ENCODE peak calls at places on chromosomes 5 and 9, in seven cellular contexts. D is KG1, T is NCI-H1092, U is RWPE1, M is OCI-LY7, R is posterior cingulate gyrus, S is HFFc6. L is an unnamed sample.
A peak's percentile ranks its signal among the peaks of the same experiment; 100 is the strongest.

GRCh38 chr5:59535561-59535960 is 358.0 kb downstream of the PDE4D start:
- DNase-seq in D (no peak), T (no peak), U (no peak), M (no peak), R (no peak), S (no peak), L (no peak)

GRCh38 chr9:34049630-34050384 is 1.1 kb upstream of the UBAP2 start:
- DNase-seq in D (no peak), T (no peak), U (no peak), M (no peak), R (no peak), S (no peak), L (peak; percentile 94)

GRCh38 chr5:146334074-146334533 is 4.5 kb upstream of the POU4F3 start:
- DNase-seq in D (no peak), T (no peak), U (no peak), M (no peak), R (no peak), S (no peak), L (no peak)

GRCh38 chr9:116075191-116075590 is 78.4 kb upstream of the PAPPA start:
- DNase-seq in D (no peak), T (no peak), U (peak; percentile 48), M (no peak), R (no peak), S (peak; percentile 64), L (no peak)

GRCh38 chr5:39164016-39164415 is 55.3 kb downstream of the FYB1 start:
- DNase-seq in D (no peak), T (no peak), U (no peak), M (no peak), R (no peak), S (no peak), L (no peak)

GRCh38 chr9:15724006-15724405 is 171.2 kb downstream of the CCDC171 start:
- DNase-seq in D (no peak), T (no peak), U (no peak), M (no peak), R (no peak), S (no peak), L (peak; percentile 10)

GRCh38 chr5:6456766-6457370 is 8.2 kb downstream of the UBE2QL1 start:
- DNase-seq in D (no peak), T (no peak), U (no peak), M (no peak), R (no peak), S (no peak), L (no peak)

GRCh38 chr9:130239741-130240241 is 25.8 kb upstream of the HMCN2 start:
- DNase-seq in D (no peak), T (no peak), U (no peak), M (no peak), R (no peak), S (no peak), L (peak; percentile 75)

GRCh38 chr9:76835571-76836283 is 70.2 kb downstream of the PRUNE2 start:
- DNase-seq in D (no peak), T (no peak), U (peak; percentile 36), M (no peak), R (no peak), S (peak; percentile 47), L (peak; percentile 4)